ENCODE peak calls at places on chromosomes 13 and 19, in five cellular contexts. T, C, A, R and K are unnamed samples.
A peak's percentile ranks its signal among the peaks of the same experiment; 100 is the strongest.

GRCh38 chr13:35891973-35892441 is 239.2 kb downstream of the DCLK1 start:
- DNase-seq in C (no peak), A (no peak), R (no peak), T (no peak), K (no peak)

GRCh38 chr19:17184381-17184841 is 30.7 kb upstream of the USE1 start:
- DNase-seq in C (no peak), T (no peak), A (no peak), R (no peak), K (no peak)

GRCh38 chr13:36420437-36420891 is 11.8 kb upstream of the CCNA1 start:
- DNase-seq in R (peak; percentile 83), T (peak; percentile 62), A (peak; percentile 64), C (peak; percentile 74), K (no peak)

GRCh38 chr19:46620267-46620666 is 4.6 kb downstream of the PTGIR start:
- DNase-seq in C (no peak), R (no peak), A (no peak), T (no peak), K (no peak)

GRCh38 chr13:97715763-97716162 is 237.7 kb upstream of the IPO5 start:
- DNase-seq in R (no peak), T (no peak), C (no peak), A (no peak), K (no peak)

GRCh38 chr13:67574320-67575233 is 344.4 kb upstream of the PCDH9 start:
- DNase-seq in C (no peak), R (no peak), T (no peak), A (no peak), K (no peak)

GRCh38 chr19:3823345-3823704 is 37.1 kb upstream of the MATK start:
- DNase-seq in T (no peak), C (no peak), R (no peak), A (no peak), K (no peak)

GRCh38 chr19:5588906-5589676 is 21.3 kb upstream of the TINCR start:
- DNase-seq in R (peak; percentile 67), A (no peak), C (no peak), T (no peak), K (no peak)

GRCh38 chr13:40207110-40207478 is 459.3 kb downstream of the FOXO1 start:
- DNase-seq in C (no peak), A (no peak), R (no peak), T (no peak), K (no peak)

GRCh38 chr13:30696278-30697176 is 38.8 kb upstream of the ALOX5AP start:
- DNase-seq in A (peak; percentile 45), R (no peak), T (peak; percentile 71), C (no peak), K (peak; percentile 81)

GRCh38 chr13:113342820-113343691 is 20.9 kb downstream of the GRTP1 start:
- DNase-seq in C (no peak), T (peak; percentile 35), A (no peak), R (peak; percentile 51), K (no peak)

GRCh38 chr19:48836089-48837017 is at the start of gene HSD17B14:
- DNase-seq in T (no peak), A (peak; percentile 36), R (no peak), C (peak; percentile 46), K (peak; percentile 80)

GRCh38 chr13:19618925-19619324 is 14.5 kb upstream of the MPHOSPH8 start:
- DNase-seq in R (no peak), A (no peak), C (no peak), T (no peak), K (no peak)

GRCh38 chr19:1102407-1103106 is 1.2 kb upstream of the GPX4 start:
- DNase-seq in C (peak; percentile 66), A (no peak), T (no peak), R (no peak), K (no peak)

GRCh38 chr13:104594801-104595200 is 1528.6 kb upstream of the SLC10A2 start:
- DNase-seq in A (no peak), R (no peak), T (no peak), C (no peak), K (no peak)

GRCh38 chr13:31444266-31444862 is 244.6 kb downstream of the B3GLCT start:
- DNase-seq in C (no peak), T (no peak), R (no peak), A (peak; percentile 45), K (no peak)

GRCh38 chr13:42405665-42406390 is 133.9 kb downstream of the AKAP11 start:
- DNase-seq in R (no peak), T (no peak), A (no peak), C (no peak), K (no peak)

GRCh38 chr19:38093154-38093553 is 130.9 kb downstream of the DPF1 start:
- DNase-seq in T (no peak), C (peak; percentile 20), A (no peak), R (no peak), K (no peak)

GRCh38 chr19:3556978-3557460 is 367 bp downstream of the MFSD12 start:
- DNase-seq in C (peak; percentile 43), T (peak; percentile 70), R (no peak), A (no peak), K (no peak)

GRCh38 chr19:49403404-49404187 is 15.5 kb downstream of the KASH5 start:
- DNase-seq in R (no peak), C (peak; percentile 10), A (no peak), T (no peak), K (no peak)

GRCh38 chr19:3284759-3285646 is 60.5 kb downstream of the CELF5 start:
- DNase-seq in R (peak; percentile 83), C (peak; percentile 17), T (peak; percentile 90), A (no peak), K (no peak)

GRCh38 chr19:40745402-40745780 is 4.9 kb downstream of the ACTMAP start:
- DNase-seq in T (no peak), A (no peak), R (no peak), C (peak; percentile 42), K (no peak)

GRCh38 chr13:99558570-99559180 is 57.4 kb downstream of the TM9SF2 start:
- DNase-seq in R (no peak), A (no peak), C (no peak), T (no peak), K (no peak)

GRCh38 chr19:44588753-44589112 is 24.6 kb upstream of the IGSF23 start:
- DNase-seq in R (no peak), T (no peak), A (no peak), C (no peak), K (no peak)

GRCh38 chr19:44581288-44581687 is 32.1 kb upstream of the IGSF23 start:
- DNase-seq in C (no peak), A (no peak), T (no peak), R (no peak), K (no peak)

GRCh38 chr19:44582581-44583265 is 30.6 kb upstream of the IGSF23 start:
- DNase-seq in T (no peak), A (no peak), C (peak; percentile 8), R (no peak), K (no peak)

GRCh38 chr19:44587863-44588752 is 25.3 kb upstream of the IGSF23 start:
- DNase-seq in C (no peak), T (no peak), R (no peak), A (no peak), K (no peak)

GRCh38 chr19:44585371-44586141 is 27.8 kb upstream of the IGSF23 start:
- DNase-seq in R (no peak), T (no peak), C (no peak), A (no peak), K (no peak)
- H3K4me3 ChIP-seq in R (no peak overlapping the region), T (no peak overlapping the region), C (no peak overlapping the region), A (no peak overlapping the region), K (no peak overlapping the region)

GRCh38 chr19:54572696-54573311 is 786 bp upstream of the LILRA2 start:
- DNase-seq in A (no peak), C (no peak), T (peak; percentile 76), R (no peak), K (peak; percentile 80)
- H3K4me3 ChIP-seq in A (no peak overlapping the region), C (no peak overlapping the region), T (peak overlapping the region; percentile 28), R (no peak overlapping the region), K (no peak overlapping the region)

GRCh38 chr13:45615501-45616101 is at the start of gene ERICH6B:
- DNase-seq in T (no peak), R (no peak), C (peak; percentile 5), A (no peak), K (peak; percentile 78)
- H3K4me3 ChIP-seq in T (no peak within 1 kb of the TSS), R (no peak within 1 kb of the TSS), C (no peak within 1 kb of the TSS), A (peak within 1 kb of the TSS; percentile 24), K (no peak within 1 kb of the TSS)

DNA sequence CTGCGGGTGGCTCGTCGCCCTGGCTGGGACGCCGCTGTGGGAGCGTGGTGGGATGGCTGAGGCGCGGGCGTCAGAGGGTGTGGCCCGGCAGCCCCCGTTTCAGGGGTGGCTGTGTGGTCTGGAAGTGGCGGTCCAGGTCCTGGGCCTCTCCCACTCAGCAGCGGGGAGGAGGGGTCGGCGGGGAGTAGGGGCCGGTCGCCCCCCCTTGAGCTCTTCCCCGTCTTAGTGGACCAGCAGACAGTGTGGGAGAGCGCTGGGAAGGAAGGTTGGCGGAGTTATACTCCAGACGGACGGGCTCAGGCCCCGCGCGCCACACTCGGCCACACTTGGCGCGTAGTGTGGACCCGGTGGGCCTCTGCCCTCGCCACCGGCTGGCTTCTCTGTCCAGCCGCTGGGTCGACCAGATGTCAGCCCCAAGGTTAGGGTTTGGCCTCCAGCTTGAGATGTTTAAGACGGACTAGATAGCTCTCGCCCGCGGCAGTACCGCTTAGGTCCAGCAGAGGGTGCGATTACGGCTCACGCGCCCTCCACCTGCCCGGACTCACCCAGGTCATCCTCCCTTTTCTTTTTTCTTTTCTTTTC is 21.7 kb upstream of the ZNF429 start:
- DNase-seq in T (peak; percentile 76), A (peak; percentile 16), C (peak; percentile 60), R (peak; percentile 86), K (peak; percentile 40)
- H3K4me3 ChIP-seq in T (peak overlapping the region; percentile 27), A (peak overlapping the region; percentile 22), C (no peak overlapping the region), R (no peak overlapping the region), K (no peak overlapping the region)

GRCh38 chr13:62631614-62632013 is 1216.0 kb upstream of the PCDH20 start:
- DNase-seq in R (no peak), T (no peak), C (no peak), A (no peak), K (no peak)
- H3K4me3 ChIP-seq in R (no peak overlapping the region), T (no peak overlapping the region), C (no peak overlapping the region), A (no peak overlapping the region), K (no peak overlapping the region)

GRCh38 chr13:45339399-45339798 is 1.6 kb downstream of the TPT1 start:
- DNase-seq in T (no peak), R (no peak), C (no peak), A (no peak), K (no peak)

GRCh38 chr13:45337803-45338202 is 3.2 kb downstream of the TPT1 start:
- DNase-seq in C (no peak), R (no peak), T (no peak), A (no peak), K (no peak)

GRCh38 chr13:45336025-45336800 is 4.8 kb downstream of the TPT1 start:
- DNase-seq in C (no peak), T (no peak), A (no peak), R (no peak), K (no peak)

GRCh38 chr13:45335397-45336024 is 5.5 kb downstream of the TPT1 start:
- DNase-seq in C (no peak), T (no peak), A (no peak), R (no peak), K (no peak)

GRCh38 chr13:45337395-45337794 is 3.6 kb downstream of the TPT1 start:
- DNase-seq in C (no peak), T (no peak), R (no peak), A (no peak), K (no peak)
- H3K4me3 ChIP-seq in C (no peak overlapping the region), T (no peak overlapping the region), R (no peak overlapping the region), A (no peak overlapping the region), K (peak overlapping the region; percentile 95)

GRCh38 chr13:85589021-85589420 is 210.2 kb downstream of the SLITRK6 start:
- DNase-seq in C (no peak), R (no peak), T (no peak), A (no peak), K (no peak)
- H3K4me3 ChIP-seq in C (no peak overlapping the region), R (no peak overlapping the region), T (no peak overlapping the region), A (no peak overlapping the region), K (no peak overlapping the region)